ENCODE peak calls at places on chromosomes 4 and X, in six cellular contexts. One of them, this sample, is unnamed.

GRCh38 chr4:174503079-174503724 is 19.1 kb downstream of the HPGD start:
- DNase-seq in nephron progenitor cell: no peak
- DNase-seq in activated CD4-positive, alpha-beta T cell treated with anti-CD3 and anti-CD28 coated beads, Interleukin-2, amount 50 U/mL, for 48 hours: no peak
- DNase-seq in central memory CD4-positive, alpha-beta T cell: no peak
- DNase-seq in activated naive CD4-positive, alpha-beta T cell treated with anti-CD3 and anti-CD28 coated beads for 36 hours: no peak
- DNase-seq in astrocyte of the spinal cord: no peak
- DNase-seq in this sample: no peak

GRCh38 chr4:41877020-41877796 is 58.0 kb upstream of the TMEM33 start:
- DNase-seq in activated CD4-positive, alpha-beta T cell treated with anti-CD3 and anti-CD28 coated beads, Interleukin-2, amount 50 U/mL, for 48 hours: no peak
- DNase-seq in nephron progenitor cell: no peak
- DNase-seq in central memory CD4-positive, alpha-beta T cell: no peak
- DNase-seq in activated naive CD4-positive, alpha-beta T cell treated with anti-CD3 and anti-CD28 coated beads for 36 hours: no peak
- DNase-seq in astrocyte of the spinal cord: no peak
- DNase-seq in this sample: no peak

GRCh38 chr4:38242822-38243384 is 282.7 kb downstream of the PTTG2 start:
- DNase-seq in activated naive CD4-positive, alpha-beta T cell treated with anti-CD3 and anti-CD28 coated beads for 36 hours: peak; percentile 7
- DNase-seq in activated CD4-positive, alpha-beta T cell treated with anti-CD3 and anti-CD28 coated beads, Interleukin-2, amount 50 U/mL, for 48 hours: no peak
- DNase-seq in astrocyte of the spinal cord: no peak
- DNase-seq in nephron progenitor cell: no peak
- DNase-seq in central memory CD4-positive, alpha-beta T cell: no peak
- DNase-seq in this sample: peak; percentile 11

GRCh38 chrX:112819013-112819635 is 21.5 kb downstream of the AMOT start:
- DNase-seq in central memory CD4-positive, alpha-beta T cell: no peak
- DNase-seq in nephron progenitor cell: no peak
- DNase-seq in activated CD4-positive, alpha-beta T cell treated with anti-CD3 and anti-CD28 coated beads, Interleukin-2, amount 50 U/mL, for 48 hours: no peak
- DNase-seq in astrocyte of the spinal cord: peak; percentile 77
- DNase-seq in activated naive CD4-positive, alpha-beta T cell treated with anti-CD3 and anti-CD28 coated beads for 36 hours: no peak
- DNase-seq in this sample: no peak

GRCh38 chr4:52914051-52914605 is 52.0 kb downstream of the RASL11B start:
- DNase-seq in nephron progenitor cell: no peak
- DNase-seq in astrocyte of the spinal cord: peak; percentile 66
- DNase-seq in activated CD4-positive, alpha-beta T cell treated with anti-CD3 and anti-CD28 coated beads, Interleukin-2, amount 50 U/mL, for 48 hours: no peak
- DNase-seq in activated naive CD4-positive, alpha-beta T cell treated with anti-CD3 and anti-CD28 coated beads for 36 hours: no peak
- DNase-seq in central memory CD4-positive, alpha-beta T cell: no peak
- DNase-seq in this sample: no peak

GRCh38 chrX:136192839-136193414 is 45.6 kb downstream of the FHL1 start:
- DNase-seq in activated CD4-positive, alpha-beta T cell treated with anti-CD3 and anti-CD28 coated beads, Interleukin-2, amount 50 U/mL, for 48 hours: no peak
- DNase-seq in nephron progenitor cell: no peak
- DNase-seq in astrocyte of the spinal cord: peak; percentile 66
- DNase-seq in activated naive CD4-positive, alpha-beta T cell treated with anti-CD3 and anti-CD28 coated beads for 36 hours: no peak
- DNase-seq in central memory CD4-positive, alpha-beta T cell: no peak
- DNase-seq in this sample: no peak

GRCh38 chr4:23888421-23889319 is 1.2 kb downstream of the PPARGC1A start:
- DNase-seq in central memory CD4-positive, alpha-beta T cell: no peak
- DNase-seq in nephron progenitor cell: peak; percentile 8
- DNase-seq in astrocyte of the spinal cord: peak; percentile 50
- DNase-seq in activated naive CD4-positive, alpha-beta T cell treated with anti-CD3 and anti-CD28 coated beads for 36 hours: no peak
- DNase-seq in activated CD4-positive, alpha-beta T cell treated with anti-CD3 and anti-CD28 coated beads, Interleukin-2, amount 50 U/mL, for 48 hours: no peak
- DNase-seq in this sample: no peak

GRCh38 chr4:164977243-164978164 is at the start of gene TRIM61:
- DNase-seq in activated CD4-positive, alpha-beta T cell treated with anti-CD3 and anti-CD28 coated beads, Interleukin-2, amount 50 U/mL, for 48 hours: peak; percentile 38
- DNase-seq in nephron progenitor cell: peak; percentile 58
- DNase-seq in central memory CD4-positive, alpha-beta T cell: no peak
- DNase-seq in activated naive CD4-positive, alpha-beta T cell treated with anti-CD3 and anti-CD28 coated beads for 36 hours: peak; percentile 73
- DNase-seq in astrocyte of the spinal cord: no peak
- DNase-seq in this sample: peak; percentile 69

GRCh38 chrX:44903107-44903506 is 30.1 kb downstream of the KDM6A start:
- DNase-seq in astrocyte of the spinal cord: peak; percentile 71
- DNase-seq in activated CD4-positive, alpha-beta T cell treated with anti-CD3 and anti-CD28 coated beads, Interleukin-2, amount 50 U/mL, for 48 hours: no peak
- DNase-seq in nephron progenitor cell: no peak
- DNase-seq in central memory CD4-positive, alpha-beta T cell: no peak
- DNase-seq in activated naive CD4-positive, alpha-beta T cell treated with anti-CD3 and anti-CD28 coated beads for 36 hours: peak; percentile 35
- DNase-seq in this sample: peak; percentile 41

GRCh38 chr4:108109111-108109510 is 59.6 kb downstream of the LEF1 start:
- DNase-seq in central memory CD4-positive, alpha-beta T cell: no peak
- DNase-seq in activated CD4-positive, alpha-beta T cell treated with anti-CD3 and anti-CD28 coated beads, Interleukin-2, amount 50 U/mL, for 48 hours: no peak
- DNase-seq in activated naive CD4-positive, alpha-beta T cell treated with anti-CD3 and anti-CD28 coated beads for 36 hours: no peak
- DNase-seq in nephron progenitor cell: no peak
- DNase-seq in astrocyte of the spinal cord: no peak
- DNase-seq in this sample: no peak

GRCh38 chrX:115616943-115617563 is 56.1 kb downstream of the PLS3 start:
- DNase-seq in nephron progenitor cell: no peak
- DNase-seq in central memory CD4-positive, alpha-beta T cell: no peak
- DNase-seq in activated CD4-positive, alpha-beta T cell treated with anti-CD3 and anti-CD28 coated beads, Interleukin-2, amount 50 U/mL, for 48 hours: peak; percentile 0
- DNase-seq in astrocyte of the spinal cord: peak; percentile 90
- DNase-seq in activated naive CD4-positive, alpha-beta T cell treated with anti-CD3 and anti-CD28 coated beads for 36 hours: no peak
- DNase-seq in this sample: no peak

GRCh38 chrX:10679387-10679786 is 59.0 kb upstream of the MID1 start:
- DNase-seq in astrocyte of the spinal cord: no peak
- DNase-seq in activated CD4-positive, alpha-beta T cell treated with anti-CD3 and anti-CD28 coated beads, Interleukin-2, amount 50 U/mL, for 48 hours: no peak
- DNase-seq in nephron progenitor cell: no peak
- DNase-seq in activated naive CD4-positive, alpha-beta T cell treated with anti-CD3 and anti-CD28 coated beads for 36 hours: no peak
- DNase-seq in central memory CD4-positive, alpha-beta T cell: no peak
- DNase-seq in this sample: no peak

GRCh38 chrX:65668362-65669310 is 1.2 kb downstream of the MSN start:
- DNase-seq in activated CD4-positive, alpha-beta T cell treated with anti-CD3 and anti-CD28 coated beads, Interleukin-2, amount 50 U/mL, for 48 hours: peak; percentile 57
- DNase-seq in astrocyte of the spinal cord: peak; percentile 79
- DNase-seq in nephron progenitor cell: peak; percentile 16
- DNase-seq in central memory CD4-positive, alpha-beta T cell: peak; percentile 63
- DNase-seq in activated naive CD4-positive, alpha-beta T cell treated with anti-CD3 and anti-CD28 coated beads for 36 hours: peak; percentile 82
- DNase-seq in this sample: peak; percentile 79

GRCh38 chrX:46260502-46260901 is 284.7 kb downstream of the ZNF674 start:
- DNase-seq in activated CD4-positive, alpha-beta T cell treated with anti-CD3 and anti-CD28 coated beads, Interleukin-2, amount 50 U/mL, for 48 hours: no peak
- DNase-seq in central memory CD4-positive, alpha-beta T cell: no peak
- DNase-seq in astrocyte of the spinal cord: peak; percentile 45
- DNase-seq in activated naive CD4-positive, alpha-beta T cell treated with anti-CD3 and anti-CD28 coated beads for 36 hours: no peak
- DNase-seq in nephron progenitor cell: no peak
- DNase-seq in this sample: no peak

GRCh38 chr4:188818300-188818699 is 679.1 kb downstream of the TRIML1 start:
- DNase-seq in activated CD4-positive, alpha-beta T cell treated with anti-CD3 and anti-CD28 coated beads, Interleukin-2, amount 50 U/mL, for 48 hours: no peak
- DNase-seq in central memory CD4-positive, alpha-beta T cell: no peak
- DNase-seq in astrocyte of the spinal cord: no peak
- DNase-seq in nephron progenitor cell: no peak
- DNase-seq in activated naive CD4-positive, alpha-beta T cell treated with anti-CD3 and anti-CD28 coated beads for 36 hours: no peak
- DNase-seq in this sample: no peak

GRCh38 chr4:10028910-10029309 is 7.6 kb upstream of the SLC2A9 start:
- DNase-seq in nephron progenitor cell: no peak
- DNase-seq in astrocyte of the spinal cord: no peak
- DNase-seq in central memory CD4-positive, alpha-beta T cell: no peak
- DNase-seq in activated CD4-positive, alpha-beta T cell treated with anti-CD3 and anti-CD28 coated beads, Interleukin-2, amount 50 U/mL, for 48 hours: no peak
- DNase-seq in activated naive CD4-positive, alpha-beta T cell treated with anti-CD3 and anti-CD28 coated beads for 36 hours: no peak
- DNase-seq in this sample: no peak

GRCh38 chrX:39418936-39419659 is 617.8 kb downstream of the MID1IP1 start:
- DNase-seq in activated naive CD4-positive, alpha-beta T cell treated with anti-CD3 and anti-CD28 coated beads for 36 hours: no peak
- DNase-seq in nephron progenitor cell: peak; percentile 28
- DNase-seq in astrocyte of the spinal cord: no peak
- DNase-seq in activated CD4-positive, alpha-beta T cell treated with anti-CD3 and anti-CD28 coated beads, Interleukin-2, amount 50 U/mL, for 48 hours: no peak
- DNase-seq in central memory CD4-positive, alpha-beta T cell: no peak
- DNase-seq in this sample: no peak

GRCh38 chr4:13539047-13539720 is 5.1 kb downstream of the NKX3-2 start:
- DNase-seq in activated CD4-positive, alpha-beta T cell treated with anti-CD3 and anti-CD28 coated beads, Interleukin-2, amount 50 U/mL, for 48 hours: no peak
- DNase-seq in nephron progenitor cell: no peak
- DNase-seq in central memory CD4-positive, alpha-beta T cell: no peak
- DNase-seq in astrocyte of the spinal cord: no peak
- DNase-seq in activated naive CD4-positive, alpha-beta T cell treated with anti-CD3 and anti-CD28 coated beads for 36 hours: no peak
- DNase-seq in this sample: no peak

GRCh38 chr4:94764069-94764468 is 6.3 kb downstream of the BMPR1B start:
- DNase-seq in activated CD4-positive, alpha-beta T cell treated with anti-CD3 and anti-CD28 coated beads, Interleukin-2, amount 50 U/mL, for 48 hours: no peak
- DNase-seq in astrocyte of the spinal cord: no peak
- DNase-seq in nephron progenitor cell: no peak
- DNase-seq in central memory CD4-positive, alpha-beta T cell: no peak
- DNase-seq in activated naive CD4-positive, alpha-beta T cell treated with anti-CD3 and anti-CD28 coated beads for 36 hours: no peak
- DNase-seq in this sample: no peak

GRCh38 chrX:421646-422325 is 35.1 kb upstream of the PPP2R3B start:
- DNase-seq in nephron progenitor cell: peak; percentile 83
- DNase-seq in activated naive CD4-positive, alpha-beta T cell treated with anti-CD3 and anti-CD28 coated beads for 36 hours: no peak
- DNase-seq in astrocyte of the spinal cord: no peak
- DNase-seq in activated CD4-positive, alpha-beta T cell treated with anti-CD3 and anti-CD28 coated beads, Interleukin-2, amount 50 U/mL, for 48 hours: no peak
- DNase-seq in central memory CD4-positive, alpha-beta T cell: no peak
- DNase-seq in this sample: no peak

GRCh38 chr4:139242511-139243051 is 37.4 kb downstream of the MGARP start:
- DNase-seq in activated naive CD4-positive, alpha-beta T cell treated with anti-CD3 and anti-CD28 coated beads for 36 hours: no peak
- DNase-seq in central memory CD4-positive, alpha-beta T cell: no peak
- DNase-seq in nephron progenitor cell: no peak
- DNase-seq in activated CD4-positive, alpha-beta T cell treated with anti-CD3 and anti-CD28 coated beads, Interleukin-2, amount 50 U/mL, for 48 hours: no peak
- DNase-seq in astrocyte of the spinal cord: peak; percentile 60
- DNase-seq in this sample: no peak

GRCh38 chr4:70913947-70914445 is 11.8 kb downstream of the MOB1B start:
- DNase-seq in central memory CD4-positive, alpha-beta T cell: no peak
- DNase-seq in activated naive CD4-positive, alpha-beta T cell treated with anti-CD3 and anti-CD28 coated beads for 36 hours: no peak
- DNase-seq in activated CD4-positive, alpha-beta T cell treated with anti-CD3 and anti-CD28 coated beads, Interleukin-2, amount 50 U/mL, for 48 hours: no peak
- DNase-seq in nephron progenitor cell: no peak
- DNase-seq in astrocyte of the spinal cord: no peak
- DNase-seq in this sample: no peak

GRCh38 chrX:70426286-70427278 is 3.5 kb downstream of the GDPD2 start:
- DNase-seq in astrocyte of the spinal cord: no peak
- DNase-seq in activated naive CD4-positive, alpha-beta T cell treated with anti-CD3 and anti-CD28 coated beads for 36 hours: no peak
- DNase-seq in activated CD4-positive, alpha-beta T cell treated with anti-CD3 and anti-CD28 coated beads, Interleukin-2, amount 50 U/mL, for 48 hours: no peak
- DNase-seq in central memory CD4-positive, alpha-beta T cell: no peak
- DNase-seq in nephron progenitor cell: no peak
- DNase-seq in this sample: no peak